ENCODE peak calls at places on chromosome 5, in six cellular contexts. One of them, this sample, is unnamed.

GRCh38 chr5:165202144-165202910 is 1696.9 kb downstream of the MAT2B start:
- DNase-seq in H54: no peak
- DNase-seq in stimulated activated CD4-positive, alpha-beta T cell treated with anti-CD3 and anti-CD28 coated beads, Interleukin-15, amount 100 ng/mL, for 24 hours: no peak
- DNase-seq in activated T-cell treated with anti-CD3 and anti-CD28 coated beads, Interleukin-2, amount 50 U/mL, for 72 hours: no peak
- DNase-seq in GM23248: no peak
- DNase-seq in HuH-7.5: no peak
- DNase-seq in this sample: no peak

GRCh38 chr5:133709074-133709676 is 96.8 kb upstream of the FSTL4 start:
- DNase-seq in H54: no peak
- DNase-seq in stimulated activated CD4-positive, alpha-beta T cell treated with anti-CD3 and anti-CD28 coated beads, Interleukin-15, amount 100 ng/mL, for 24 hours: no peak
- DNase-seq in activated T-cell treated with anti-CD3 and anti-CD28 coated beads, Interleukin-2, amount 50 U/mL, for 72 hours: no peak
- DNase-seq in GM23248: no peak
- DNase-seq in HuH-7.5: no peak
- DNase-seq in this sample: no peak

GRCh38 chr5:10536931-10537579 is 26.8 kb upstream of the ANKRD33B start:
- DNase-seq in H54: no peak
- DNase-seq in stimulated activated CD4-positive, alpha-beta T cell treated with anti-CD3 and anti-CD28 coated beads, Interleukin-15, amount 100 ng/mL, for 24 hours: no peak
- DNase-seq in activated T-cell treated with anti-CD3 and anti-CD28 coated beads, Interleukin-2, amount 50 U/mL, for 72 hours: no peak
- DNase-seq in GM23248: no peak
- DNase-seq in HuH-7.5: no peak
- DNase-seq in this sample: no peak

GRCh38 chr5:151174612-151175101 is 17.1 kb upstream of the ANXA6 start:
- DNase-seq in H54: no peak
- DNase-seq in stimulated activated CD4-positive, alpha-beta T cell treated with anti-CD3 and anti-CD28 coated beads, Interleukin-15, amount 100 ng/mL, for 24 hours: no peak
- DNase-seq in activated T-cell treated with anti-CD3 and anti-CD28 coated beads, Interleukin-2, amount 50 U/mL, for 72 hours: no peak
- DNase-seq in GM23248: peak
- DNase-seq in HuH-7.5: no peak
- DNase-seq in this sample: peak

GRCh38 chr5:1208743-1209551 is 7.6 kb downstream of the SLC6A19 start:
- DNase-seq in H54: peak
- DNase-seq in stimulated activated CD4-positive, alpha-beta T cell treated with anti-CD3 and anti-CD28 coated beads, Interleukin-15, amount 100 ng/mL, for 24 hours: no peak
- DNase-seq in activated T-cell treated with anti-CD3 and anti-CD28 coated beads, Interleukin-2, amount 50 U/mL, for 72 hours: no peak
- DNase-seq in GM23248: peak
- DNase-seq in HuH-7.5: no peak
- DNase-seq in this sample: peak

GRCh38 chr5:54719384-54720306 is 202.1 kb downstream of the SNX18 start:
- DNase-seq in H54: peak
- DNase-seq in stimulated activated CD4-positive, alpha-beta T cell treated with anti-CD3 and anti-CD28 coated beads, Interleukin-15, amount 100 ng/mL, for 24 hours: peak
- DNase-seq in activated T-cell treated with anti-CD3 and anti-CD28 coated beads, Interleukin-2, amount 50 U/mL, for 72 hours: peak
- DNase-seq in GM23248: peak
- DNase-seq in HuH-7.5: no peak
- DNase-seq in this sample: peak

GRCh38 chr5:77394064-77394716 is 97.9 kb downstream of the WDR41 start:
- DNase-seq in H54: no peak
- DNase-seq in stimulated activated CD4-positive, alpha-beta T cell treated with anti-CD3 and anti-CD28 coated beads, Interleukin-15, amount 100 ng/mL, for 24 hours: no peak
- DNase-seq in activated T-cell treated with anti-CD3 and anti-CD28 coated beads, Interleukin-2, amount 50 U/mL, for 72 hours: no peak
- DNase-seq in GM23248: no peak
- DNase-seq in HuH-7.5: peak
- DNase-seq in this sample: no peak

GRCh38 chr5:674630-675011 is 18.5 kb downstream of the TPPP start:
- DNase-seq in H54: no peak
- DNase-seq in stimulated activated CD4-positive, alpha-beta T cell treated with anti-CD3 and anti-CD28 coated beads, Interleukin-15, amount 100 ng/mL, for 24 hours: no peak
- DNase-seq in activated T-cell treated with anti-CD3 and anti-CD28 coated beads, Interleukin-2, amount 50 U/mL, for 72 hours: no peak
- DNase-seq in GM23248: peak
- DNase-seq in HuH-7.5: no peak
- DNase-seq in this sample: no peak

GRCh38 chr5:35183243-35183955 is 46.9 kb downstream of the PRLR start:
- DNase-seq in H54: peak
- DNase-seq in stimulated activated CD4-positive, alpha-beta T cell treated with anti-CD3 and anti-CD28 coated beads, Interleukin-15, amount 100 ng/mL, for 24 hours: peak
- DNase-seq in activated T-cell treated with anti-CD3 and anti-CD28 coated beads, Interleukin-2, amount 50 U/mL, for 72 hours: peak
- DNase-seq in GM23248: peak
- DNase-seq in HuH-7.5: peak
- DNase-seq in this sample: peak

GRCh38 chr5:132269635-132270344 is 12.3 kb downstream of the PDLIM4 start:
- DNase-seq in H54: no peak
- DNase-seq in stimulated activated CD4-positive, alpha-beta T cell treated with anti-CD3 and anti-CD28 coated beads, Interleukin-15, amount 100 ng/mL, for 24 hours: no peak
- DNase-seq in activated T-cell treated with anti-CD3 and anti-CD28 coated beads, Interleukin-2, amount 50 U/mL, for 72 hours: no peak
- DNase-seq in GM23248: peak
- DNase-seq in HuH-7.5: no peak
- DNase-seq in this sample: no peak

GRCh38 chr5:120678279-120678678 is 214.2 kb downstream of the PRR16 start:
- DNase-seq in H54: no peak
- DNase-seq in stimulated activated CD4-positive, alpha-beta T cell treated with anti-CD3 and anti-CD28 coated beads, Interleukin-15, amount 100 ng/mL, for 24 hours: no peak
- DNase-seq in activated T-cell treated with anti-CD3 and anti-CD28 coated beads, Interleukin-2, amount 50 U/mL, for 72 hours: no peak
- DNase-seq in GM23248: peak
- DNase-seq in HuH-7.5: no peak
- DNase-seq in this sample: peak

GRCh38 chr5:39464096-39464495 is 39.3 kb upstream of the DAB2 start:
- DNase-seq in H54: no peak
- DNase-seq in stimulated activated CD4-positive, alpha-beta T cell treated with anti-CD3 and anti-CD28 coated beads, Interleukin-15, amount 100 ng/mL, for 24 hours: no peak
- DNase-seq in activated T-cell treated with anti-CD3 and anti-CD28 coated beads, Interleukin-2, amount 50 U/mL, for 72 hours: no peak
- DNase-seq in GM23248: peak
- DNase-seq in HuH-7.5: no peak
- DNase-seq in this sample: peak

GRCh38 chr5:13910637-13911288 is 33.7 kb downstream of the DNAH5 start:
- DNase-seq in H54: no peak
- DNase-seq in stimulated activated CD4-positive, alpha-beta T cell treated with anti-CD3 and anti-CD28 coated beads, Interleukin-15, amount 100 ng/mL, for 24 hours: no peak
- DNase-seq in activated T-cell treated with anti-CD3 and anti-CD28 coated beads, Interleukin-2, amount 50 U/mL, for 72 hours: no peak
- DNase-seq in GM23248: no peak
- DNase-seq in HuH-7.5: no peak
- DNase-seq in this sample: no peak

GRCh38 chr5:27308151-27308550 is 269.8 kb upstream of the CDH9 start:
- DNase-seq in H54: peak
- DNase-seq in stimulated activated CD4-positive, alpha-beta T cell treated with anti-CD3 and anti-CD28 coated beads, Interleukin-15, amount 100 ng/mL, for 24 hours: no peak
- DNase-seq in activated T-cell treated with anti-CD3 and anti-CD28 coated beads, Interleukin-2, amount 50 U/mL, for 72 hours: no peak
- DNase-seq in GM23248: peak
- DNase-seq in HuH-7.5: no peak
- DNase-seq in this sample: no peak

GRCh38 chr5:143527808-143528207 is 124.3 kb upstream of the NR3C1 start:
- DNase-seq in H54: no peak
- DNase-seq in stimulated activated CD4-positive, alpha-beta T cell treated with anti-CD3 and anti-CD28 coated beads, Interleukin-15, amount 100 ng/mL, for 24 hours: no peak
- DNase-seq in activated T-cell treated with anti-CD3 and anti-CD28 coated beads, Interleukin-2, amount 50 U/mL, for 72 hours: no peak
- DNase-seq in GM23248: peak
- DNase-seq in HuH-7.5: no peak
- DNase-seq in this sample: peak

GRCh38 chr5:154646841-154647759 is 108.1 kb upstream of the LARP1 start:
- DNase-seq in H54: no peak
- DNase-seq in stimulated activated CD4-positive, alpha-beta T cell treated with anti-CD3 and anti-CD28 coated beads, Interleukin-15, amount 100 ng/mL, for 24 hours: peak
- DNase-seq in activated T-cell treated with anti-CD3 and anti-CD28 coated beads, Interleukin-2, amount 50 U/mL, for 72 hours: peak
- DNase-seq in GM23248: peak
- DNase-seq in HuH-7.5: peak
- DNase-seq in this sample: peak

GRCh38 chr5:160118349-160119141 is 705 bp downstream of the PWWP2A start:
- DNase-seq in H54: peak
- DNase-seq in stimulated activated CD4-positive, alpha-beta T cell treated with anti-CD3 and anti-CD28 coated beads, Interleukin-15, amount 100 ng/mL, for 24 hours: peak
- DNase-seq in activated T-cell treated with anti-CD3 and anti-CD28 coated beads, Interleukin-2, amount 50 U/mL, for 72 hours: peak
- DNase-seq in GM23248: no peak
- DNase-seq in HuH-7.5: peak
- DNase-seq in this sample: peak

GRCh38 chr5:177509991-177510566 is 453 bp upstream of the DOK3 start:
- DNase-seq in H54: no peak
- DNase-seq in stimulated activated CD4-positive, alpha-beta T cell treated with anti-CD3 and anti-CD28 coated beads, Interleukin-15, amount 100 ng/mL, for 24 hours: no peak
- DNase-seq in activated T-cell treated with anti-CD3 and anti-CD28 coated beads, Interleukin-2, amount 50 U/mL, for 72 hours: no peak
- DNase-seq in GM23248: no peak
- DNase-seq in HuH-7.5: no peak
- DNase-seq in this sample: no peak

This sample was measured in AG08395.